ENCODE peak calls at places on chromosomes 16 and 17, in five cellular contexts. T, B, N, I and U are unnamed samples.

GRCh38 chr17:67068999-67069398 is 24.6 kb downstream of the CACNG1 start:
- DNase-seq in T (no peak), B (no peak), N (no peak), I (no peak), U (no peak)

GRCh38 chr17:28030386-28030785 is 12.1 kb upstream of the NLK start:
- DNase-seq in T (no peak), B (peak), N (no peak), I (no peak), U (no peak)

GRCh38 chr16:76241735-76242134 is 35.5 kb upstream of the CNTNAP4 start:
- DNase-seq in T (no peak), B (no peak), N (no peak), I (no peak), U (no peak)

GRCh38 chr17:19647697-19648474 is 665 bp upstream of the ALDH3A2 start:
- DNase-seq in T (peak), B (peak), N (peak), I (peak), U (peak)

GRCh38 chr16:22198547-22199293 is 7.4 kb upstream of the EEF2K start:
- DNase-seq in T (no peak), B (no peak), N (no peak), I (no peak), U (no peak)

GRCh38 chr17:66727634-66728570 is 107.0 kb upstream of the CACNG5 start:
- DNase-seq in T (peak), B (peak), N (peak), I (peak), U (no peak)

GRCh38 chr16:70778901-70779309 is 22.1 kb downstream of the VAC14 start:
- DNase-seq in T (peak), B (peak), N (no peak), I (peak), U (no peak)

GRCh38 chr17:37701424-37702020 is 43.3 kb downstream of the HNF1B start:
- DNase-seq in T (no peak), B (no peak), N (peak), I (peak), U (peak)

GRCh38 chr16:10213748-10214147 is 31.5 kb upstream of the GRIN2A start:
- DNase-seq in T (no peak), B (no peak), N (no peak), I (no peak), U (no peak)

GRCh38 chr17:44444735-44445105 is 55.3 kb upstream of the ITGA2B start:
- DNase-seq in T (no peak), B (no peak), N (no peak), I (no peak), U (no peak)

GRCh38 chr16:4870138-4870671 is 22.9 kb downstream of the UBN1 start:
- DNase-seq in T (no peak), B (no peak), N (no peak), I (no peak), U (no peak)

GRCh38 chr17:8326591-8327583 is 12.8 kb upstream of the ODF4 start:
- DNase-seq in T (peak), B (no peak), N (no peak), I (no peak), U (peak)

GRCh38 chr17:38322897-38323296 is 20.9 kb downstream of the GPR179 start:
- DNase-seq in T (no peak), B (no peak), N (no peak), I (no peak), U (no peak)

GRCh38 chr17:77821114-77821513 is 137.4 kb upstream of the TNRC6C start:
- DNase-seq in T (no peak), B (no peak), N (no peak), I (no peak), U (no peak)

GRCh38 chr16:66409156-66409555 is 17.9 kb upstream of the BEAN1 start:
- DNase-seq in T (no peak), B (no peak), N (no peak), I (no peak), U (no peak)

GRCh38 chr17:76816590-76817135 is 51.5 kb upstream of the MGAT5B start:
- DNase-seq in T (no peak), B (peak), N (peak), I (peak), U (peak)

GRCh38 chr17:73325527-73325842 is 13.7 kb upstream of the CDC42EP4 start:
- DNase-seq in T (no peak), B (no peak), N (no peak), I (no peak), U (no peak)